ENCODE peak calls at places on chromosomes 5 and 9, in five cellular contexts. One of them, this sample, is unnamed.

GRCh38 chr5:35158627-35159369 is 71.5 kb downstream of the PRLR start:
- DNase-seq in iPS DF 6.9: no peak
- DNase-seq in PC-3: no peak
- DNase-seq in adrenal gland: no peak
- DNase-seq in colonic mucosa: no peak
- DNase-seq in this sample: no peak

GRCh38 chr5:68924490-68925145 is 169.2 kb upstream of the SLC30A5 start:
- DNase-seq in iPS DF 6.9: no peak
- DNase-seq in PC-3: peak
- DNase-seq in adrenal gland: no peak
- DNase-seq in colonic mucosa: no peak
- DNase-seq in this sample: no peak

GRCh38 chr9:129490583-129491485 is 130.1 kb downstream of the C9orf50 start:
- DNase-seq in iPS DF 6.9: no peak
- DNase-seq in PC-3: no peak
- DNase-seq in adrenal gland: no peak
- DNase-seq in colonic mucosa: no peak
- DNase-seq in this sample: no peak

GRCh38 chr5:4275232-4275631 is 679.6 kb downstream of the IRX1 start:
- DNase-seq in iPS DF 6.9: no peak
- DNase-seq in PC-3: no peak
- DNase-seq in adrenal gland: no peak
- DNase-seq in colonic mucosa: no peak
- DNase-seq in this sample: no peak

GRCh38 chr5:115098041-115098702 is 71.5 kb downstream of the TRIM36 start:
- DNase-seq in iPS DF 6.9: no peak
- DNase-seq in PC-3: peak
- DNase-seq in adrenal gland: peak
- DNase-seq in colonic mucosa: peak
- DNase-seq in this sample: no peak

GRCh38 chr5:142441638-142442037 is 116.8 kb upstream of the SPRY4 start:
- DNase-seq in iPS DF 6.9: no peak
- DNase-seq in PC-3: no peak
- DNase-seq in adrenal gland: peak
- DNase-seq in colonic mucosa: no peak
- DNase-seq in this sample: no peak

GRCh38 chr5:73853091-73853490 is 227.1 kb downstream of the ARHGEF28 start:
- DNase-seq in iPS DF 6.9: no peak
- DNase-seq in PC-3: peak
- DNase-seq in adrenal gland: no peak
- DNase-seq in colonic mucosa: no peak
- DNase-seq in this sample: no peak

GRCh38 chr5:150596313-150596712 is 44.1 kb upstream of the SYNPO start:
- DNase-seq in iPS DF 6.9: no peak
- DNase-seq in PC-3: no peak
- DNase-seq in adrenal gland: no peak
- DNase-seq in colonic mucosa: no peak
- DNase-seq in this sample: no peak

GRCh38 chr5:89342106-89342876 is 459.3 kb upstream of the MEF2C start:
- DNase-seq in iPS DF 6.9: no peak
- DNase-seq in PC-3: no peak
- DNase-seq in adrenal gland: no peak
- DNase-seq in colonic mucosa: no peak
- DNase-seq in this sample: no peak

GRCh38 chr5:169627551-169627950 is 9.5 kb upstream of the DOCK2 start:
- DNase-seq in iPS DF 6.9: no peak
- DNase-seq in PC-3: no peak
- DNase-seq in adrenal gland: no peak
- DNase-seq in colonic mucosa: no peak
- DNase-seq in this sample: no peak

GRCh38 chr5:42360061-42360460 is 63.2 kb upstream of the GHR start:
- DNase-seq in iPS DF 6.9: no peak
- DNase-seq in PC-3: peak
- DNase-seq in adrenal gland: no peak
- DNase-seq in colonic mucosa: no peak
- DNase-seq in this sample: no peak

GRCh38 chr9:105187781-105188180 is 56.7 kb upstream of the SLC44A1 start:
- DNase-seq in iPS DF 6.9: no peak
- DNase-seq in PC-3: peak
- DNase-seq in adrenal gland: no peak
- DNase-seq in colonic mucosa: no peak
- DNase-seq in this sample: no peak

GRCh38 chr5:89377752-89378455 is 494.9 kb upstream of the MEF2C start:
- DNase-seq in iPS DF 6.9: no peak
- DNase-seq in PC-3: peak
- DNase-seq in adrenal gland: no peak
- DNase-seq in colonic mucosa: no peak
- DNase-seq in this sample: no peak

GRCh38 chr5:131659841-131660240 is 24.8 kb upstream of the RAPGEF6 start:
- DNase-seq in iPS DF 6.9: no peak
- DNase-seq in PC-3: no peak
- DNase-seq in adrenal gland: no peak
- DNase-seq in colonic mucosa: no peak
- DNase-seq in this sample: no peak

GRCh38 chr9:114207034-114207815 is 51.9 kb downstream of the COL27A1 start:
- DNase-seq in iPS DF 6.9: no peak
- DNase-seq in PC-3: peak
- DNase-seq in adrenal gland: peak
- DNase-seq in colonic mucosa: no peak
- DNase-seq in this sample: peak

GRCh38 chr5:123690821-123691220 is 178.8 kb downstream of the CSNK1G3 start:
- DNase-seq in iPS DF 6.9: no peak
- DNase-seq in PC-3: no peak
- DNase-seq in adrenal gland: no peak
- DNase-seq in colonic mucosa: no peak
- DNase-seq in this sample: no peak

GRCh38 chr9:37730256-37730655 is 23.3 kb upstream of the TRMT10B start:
- DNase-seq in iPS DF 6.9: no peak
- DNase-seq in PC-3: peak
- DNase-seq in adrenal gland: no peak
- DNase-seq in colonic mucosa: no peak
- DNase-seq in this sample: no peak

GRCh38 chr9:126637002-126637849 is 23.5 kb downstream of the LMX1B start:
- DNase-seq in iPS DF 6.9: no peak
- DNase-seq in PC-3: no peak
- DNase-seq in adrenal gland: no peak
- DNase-seq in colonic mucosa: no peak
- DNase-seq in this sample: no peak

GRCh38 chr5:150490296-150490669 is 17.6 kb upstream of the NDST1 start:
- DNase-seq in iPS DF 6.9: no peak
- DNase-seq in PC-3: no peak
- DNase-seq in adrenal gland: no peak
- DNase-seq in colonic mucosa: no peak
- DNase-seq in this sample: no peak

GRCh38 chr5:155834271-155834975 is 492.5 kb upstream of the SGCD start:
- DNase-seq in iPS DF 6.9: no peak
- DNase-seq in PC-3: no peak
- DNase-seq in adrenal gland: no peak
- DNase-seq in colonic mucosa: no peak
- DNase-seq in this sample: no peak

GRCh38 chr9:91586282-91586681 is 162.7 kb upstream of the NFIL3 start:
- DNase-seq in iPS DF 6.9: no peak
- DNase-seq in PC-3: no peak
- DNase-seq in adrenal gland: no peak
- DNase-seq in colonic mucosa: no peak
- DNase-seq in this sample: no peak

GRCh38 chr9:92720209-92720765 is 44.3 kb downstream of the BICD2 start:
- DNase-seq in iPS DF 6.9: no peak
- DNase-seq in PC-3: no peak
- DNase-seq in adrenal gland: no peak
- DNase-seq in colonic mucosa: no peak
- DNase-seq in this sample: no peak

GRCh38 chr5:175853573-175854230 is 17.7 kb upstream of the CPLX2 start:
- DNase-seq in iPS DF 6.9: no peak
- DNase-seq in PC-3: no peak
- DNase-seq in adrenal gland: no peak
- DNase-seq in colonic mucosa: no peak
- DNase-seq in this sample: no peak

GRCh38 chr5:39755986-39756385 is 331.2 kb upstream of the DAB2 start:
- DNase-seq in iPS DF 6.9: no peak
- DNase-seq in PC-3: peak
- DNase-seq in adrenal gland: peak
- DNase-seq in colonic mucosa: no peak
- DNase-seq in this sample: no peak

GRCh38 chr5:75363726-75364495 is 26.9 kb downstream of the HMGCR start:
- DNase-seq in iPS DF 6.9: no peak
- DNase-seq in PC-3: no peak
- DNase-seq in adrenal gland: no peak
- DNase-seq in colonic mucosa: peak
- DNase-seq in this sample: no peak

DNA sequence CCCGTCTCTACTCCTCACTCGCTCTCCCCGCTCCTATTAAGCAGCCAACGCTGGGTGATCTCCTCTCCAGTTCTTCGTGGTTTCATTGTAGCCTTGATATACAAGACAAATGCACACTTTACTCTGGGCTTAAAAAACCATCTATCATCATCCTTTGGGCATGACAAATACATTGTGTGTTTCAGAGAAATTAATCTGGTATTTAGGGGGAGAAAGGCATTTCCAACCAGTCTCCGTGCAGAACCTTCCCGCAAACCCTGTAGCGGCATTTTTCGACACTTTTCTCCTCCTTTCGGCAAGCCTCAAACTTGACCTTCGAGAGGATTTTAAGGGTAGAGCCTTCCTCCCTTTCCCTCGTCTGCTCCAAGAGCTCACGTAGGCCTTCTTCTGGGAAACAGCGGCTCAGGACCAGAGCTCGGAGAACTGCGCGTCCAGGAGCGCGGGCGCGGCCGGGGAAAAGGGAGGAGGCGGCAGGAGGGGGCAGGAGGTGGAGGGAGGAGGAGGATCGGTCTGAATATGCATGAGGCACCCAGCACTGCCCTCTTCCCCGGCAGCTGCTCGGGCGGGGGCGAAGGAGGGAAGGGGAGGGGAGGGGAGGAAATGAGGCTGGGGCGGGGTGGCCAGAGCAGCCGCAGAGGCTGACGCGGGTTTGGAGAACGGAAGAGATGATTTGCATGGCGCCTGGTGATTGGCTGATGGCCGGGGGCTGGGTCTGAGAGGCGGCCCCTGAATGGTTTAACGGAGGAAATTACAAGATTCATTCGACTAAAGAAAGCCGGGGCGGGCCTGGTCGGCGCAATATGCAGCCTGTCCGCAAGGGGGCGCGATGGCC is 127.6 kb downstream of the TMEM161B start:
- DNase-seq in iPS DF 6.9: peak
- DNase-seq in PC-3: peak
- DNase-seq in adrenal gland: peak
- DNase-seq in colonic mucosa: peak
- DNase-seq in this sample: peak
- H3K4me3 ChIP-seq in iPS DF 6.9: peak
- H3K4me3 ChIP-seq in PC-3: peak
- H3K4me3 ChIP-seq in adrenal gland: peak
- H3K4me3 ChIP-seq in colonic mucosa: peak
- H3K4me3 ChIP-seq in this sample: peak

DNA sequence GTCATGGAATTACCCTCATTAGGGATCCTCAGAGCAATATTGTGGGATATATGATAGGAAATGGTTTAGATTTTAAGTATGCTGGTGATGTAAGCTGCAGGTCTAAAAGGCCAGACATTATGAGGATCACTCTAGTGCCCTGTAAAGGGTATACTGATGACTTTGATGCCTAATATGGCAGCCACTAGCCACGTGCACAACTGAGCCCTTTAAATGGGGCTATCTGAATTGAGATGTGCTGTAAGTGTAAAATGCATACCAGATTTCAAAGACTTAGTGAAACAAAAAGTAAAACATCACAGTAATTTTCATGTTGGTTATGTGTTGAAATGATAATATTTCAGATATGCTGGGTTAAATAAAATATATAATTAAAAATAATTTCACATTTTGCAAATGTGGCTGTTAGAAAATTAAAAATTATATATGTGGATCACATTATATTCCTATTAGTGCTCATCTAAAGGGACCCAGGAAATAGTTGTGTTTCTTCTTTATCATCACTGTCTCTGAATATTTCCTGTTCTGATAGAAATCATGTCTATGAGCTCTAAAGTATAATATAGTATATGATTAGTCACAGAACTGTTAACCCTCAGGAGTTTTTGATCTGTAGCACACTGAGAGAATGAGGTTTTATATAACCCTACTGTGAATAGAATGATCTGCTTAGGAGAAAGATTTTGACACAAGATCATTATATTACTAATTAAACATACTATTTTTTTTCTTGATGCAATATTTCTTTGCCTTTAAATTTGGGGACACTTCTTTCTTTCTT is 50.1 kb downstream of the OSTF1 start:
- DNase-seq in iPS DF 6.9: no peak
- DNase-seq in PC-3: no peak
- DNase-seq in adrenal gland: no peak
- DNase-seq in colonic mucosa: no peak
- DNase-seq in this sample: no peak
- H3K27ac ChIP-seq in iPS DF 6.9: no peak
- H3K27ac ChIP-seq in PC-3: no peak
- H3K27ac ChIP-seq in adrenal gland: no peak
- H3K27ac ChIP-seq in colonic mucosa: no peak
- H3K27ac ChIP-seq in this sample: no peak

DNA sequence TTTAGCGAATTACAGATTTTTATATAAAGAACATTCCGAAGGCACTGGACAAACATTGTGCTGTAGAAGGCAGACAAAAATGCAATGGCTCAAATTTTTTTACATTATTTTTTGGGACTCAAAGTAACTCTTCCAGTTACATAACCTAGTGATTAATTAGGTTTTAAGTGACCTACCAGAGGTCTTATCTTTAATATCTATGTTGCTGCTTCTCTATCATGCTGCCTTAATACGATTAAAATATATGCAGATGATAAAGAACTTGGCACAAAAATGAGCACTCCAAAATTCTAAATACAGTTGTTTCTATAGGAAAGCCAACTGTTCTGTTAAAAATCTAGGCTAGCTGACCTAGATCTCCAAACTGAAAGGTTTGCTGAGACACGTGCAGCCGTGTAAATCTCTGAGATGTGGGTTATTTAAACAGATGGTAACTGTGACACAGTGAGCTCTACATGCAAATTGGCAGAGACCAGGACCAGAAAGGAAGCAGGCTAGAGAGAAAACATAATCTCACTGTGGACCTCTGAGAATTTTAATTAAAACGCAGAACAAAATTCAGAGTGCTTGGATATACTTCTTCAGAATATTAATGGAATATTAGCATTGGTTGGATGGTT is 56.2 kb downstream of the CAMK4 start:
- DNase-seq in iPS DF 6.9: no peak
- DNase-seq in PC-3: no peak
- DNase-seq in adrenal gland: no peak
- DNase-seq in colonic mucosa: no peak
- DNase-seq in this sample: no peak
- H3K4me3 ChIP-seq in iPS DF 6.9: no peak
- H3K4me3 ChIP-seq in PC-3: no peak
- H3K4me3 ChIP-seq in adrenal gland: no peak
- H3K4me3 ChIP-seq in colonic mucosa: no peak
- H3K4me3 ChIP-seq in this sample: no peak

DNA sequence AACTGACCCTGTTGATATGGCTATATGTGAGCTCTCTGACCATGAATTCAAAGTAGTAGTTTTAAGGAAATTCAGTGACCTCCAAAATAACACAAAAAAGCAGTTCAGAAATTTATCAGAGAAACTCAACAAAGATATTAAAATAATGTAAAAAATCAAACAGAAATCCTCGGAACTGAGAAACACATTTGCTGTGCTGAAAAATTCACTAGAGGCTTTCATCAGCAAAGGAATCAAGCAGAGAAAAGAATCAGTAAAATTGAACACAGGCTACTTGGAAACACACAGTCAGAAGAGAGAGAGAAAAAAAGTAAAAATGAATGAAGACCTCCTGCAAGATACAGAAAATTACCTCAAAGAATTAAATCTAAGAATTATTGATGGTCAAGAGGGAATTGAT is 417.2 kb downstream of the TMEM232 start:
- DNase-seq in iPS DF 6.9: no peak
- DNase-seq in PC-3: no peak
- DNase-seq in adrenal gland: no peak
- DNase-seq in colonic mucosa: no peak
- DNase-seq in this sample: no peak
- H3K27ac ChIP-seq in iPS DF 6.9: no peak
- H3K27ac ChIP-seq in PC-3: no peak
- H3K27ac ChIP-seq in adrenal gland: no peak
- H3K27ac ChIP-seq in colonic mucosa: no peak
- H3K27ac ChIP-seq in this sample: no peak

This sample was measured in dorsolateral prefrontal cortex.